ENCODE peak calls at places on chromosome 9, in seven cellular contexts. One of them, this sample, is unnamed.

GRCh38 chr9:126625329-126626116 is 11.8 kb downstream of the LMX1B start:
- DNase-seq in cardiac septum: no peak
- DNase-seq in stimulated activated CD4-positive, alpha-beta T cell treated with anti-CD3 and anti-CD28 coated beads, Interleukin-4, amount 100 ng/mL, for 48 hours: no peak
- DNase-seq in pons: no peak
- DNase-seq in NCI-H510A treated with DMSO at 0.1 percent for 48 hours: no peak
- DNase-seq in activated CD4-positive, alpha-beta T cell treated with anti-CD3 and anti-CD28 coated beads, Interleukin-2, amount 50 U/mL, for 48 hours: no peak
- DNase-seq in epithelial cell of proximal tubule: no peak
- DNase-seq in this sample: no peak

GRCh38 chr9:35935755-35936509 is 22.0 kb downstream of the OR2S2 start:
- DNase-seq in stimulated activated CD4-positive, alpha-beta T cell treated with anti-CD3 and anti-CD28 coated beads, Interleukin-4, amount 100 ng/mL, for 48 hours: no peak
- DNase-seq in activated CD4-positive, alpha-beta T cell treated with anti-CD3 and anti-CD28 coated beads, Interleukin-2, amount 50 U/mL, for 48 hours: no peak
- DNase-seq in pons: no peak
- DNase-seq in NCI-H510A treated with DMSO at 0.1 percent for 48 hours: no peak
- DNase-seq in epithelial cell of proximal tubule: no peak
- DNase-seq in cardiac septum: no peak
- DNase-seq in this sample: no peak

GRCh38 chr9:86093788-86094555 is 5.4 kb downstream of the GOLM1 start:
- DNase-seq in NCI-H510A treated with DMSO at 0.1 percent for 48 hours: peak; percentile 79
- DNase-seq in cardiac septum: no peak
- DNase-seq in stimulated activated CD4-positive, alpha-beta T cell treated with anti-CD3 and anti-CD28 coated beads, Interleukin-4, amount 100 ng/mL, for 48 hours: no peak
- DNase-seq in pons: no peak
- DNase-seq in activated CD4-positive, alpha-beta T cell treated with anti-CD3 and anti-CD28 coated beads, Interleukin-2, amount 50 U/mL, for 48 hours: no peak
- DNase-seq in epithelial cell of proximal tubule: no peak
- DNase-seq in this sample: peak; percentile 87

GRCh38 chr9:27377147-27377807 is 80.3 kb upstream of the EQTN start:
- DNase-seq in pons: no peak
- DNase-seq in stimulated activated CD4-positive, alpha-beta T cell treated with anti-CD3 and anti-CD28 coated beads, Interleukin-4, amount 100 ng/mL, for 48 hours: no peak
- DNase-seq in NCI-H510A treated with DMSO at 0.1 percent for 48 hours: peak; percentile 2
- DNase-seq in cardiac septum: no peak
- DNase-seq in activated CD4-positive, alpha-beta T cell treated with anti-CD3 and anti-CD28 coated beads, Interleukin-2, amount 50 U/mL, for 48 hours: no peak
- DNase-seq in epithelial cell of proximal tubule: no peak
- DNase-seq in this sample: no peak

GRCh38 chr9:133106511-133107244 is 14.4 kb downstream of the RALGDS start:
- DNase-seq in stimulated activated CD4-positive, alpha-beta T cell treated with anti-CD3 and anti-CD28 coated beads, Interleukin-4, amount 100 ng/mL, for 48 hours: no peak
- DNase-seq in pons: no peak
- DNase-seq in activated CD4-positive, alpha-beta T cell treated with anti-CD3 and anti-CD28 coated beads, Interleukin-2, amount 50 U/mL, for 48 hours: no peak
- DNase-seq in cardiac septum: no peak
- DNase-seq in epithelial cell of proximal tubule: no peak
- DNase-seq in NCI-H510A treated with DMSO at 0.1 percent for 48 hours: no peak
- DNase-seq in this sample: no peak

GRCh38 chr9:70398145-70398556 is 16.3 kb downstream of the KLF9 start:
- DNase-seq in NCI-H510A treated with DMSO at 0.1 percent for 48 hours: no peak
- DNase-seq in cardiac septum: no peak
- DNase-seq in stimulated activated CD4-positive, alpha-beta T cell treated with anti-CD3 and anti-CD28 coated beads, Interleukin-4, amount 100 ng/mL, for 48 hours: no peak
- DNase-seq in pons: peak; percentile 68
- DNase-seq in activated CD4-positive, alpha-beta T cell treated with anti-CD3 and anti-CD28 coated beads, Interleukin-2, amount 50 U/mL, for 48 hours: no peak
- DNase-seq in epithelial cell of proximal tubule: no peak
- DNase-seq in this sample: no peak

GRCh38 chr9:69898714-69899209 is 78.1 kb downstream of the CFAP95 start:
- DNase-seq in activated CD4-positive, alpha-beta T cell treated with anti-CD3 and anti-CD28 coated beads, Interleukin-2, amount 50 U/mL, for 48 hours: no peak
- DNase-seq in epithelial cell of proximal tubule: peak; percentile 79
- DNase-seq in pons: peak; percentile 90
- DNase-seq in NCI-H510A treated with DMSO at 0.1 percent for 48 hours: no peak
- DNase-seq in stimulated activated CD4-positive, alpha-beta T cell treated with anti-CD3 and anti-CD28 coated beads, Interleukin-4, amount 100 ng/mL, for 48 hours: no peak
- DNase-seq in cardiac septum: no peak
- DNase-seq in this sample: no peak

GRCh38 chr9:93592389-93593021 is 16.1 kb downstream of the PHF2 start:
- DNase-seq in cardiac septum: no peak
- DNase-seq in stimulated activated CD4-positive, alpha-beta T cell treated with anti-CD3 and anti-CD28 coated beads, Interleukin-4, amount 100 ng/mL, for 48 hours: no peak
- DNase-seq in epithelial cell of proximal tubule: no peak
- DNase-seq in NCI-H510A treated with DMSO at 0.1 percent for 48 hours: peak; percentile 83
- DNase-seq in activated CD4-positive, alpha-beta T cell treated with anti-CD3 and anti-CD28 coated beads, Interleukin-2, amount 50 U/mL, for 48 hours: no peak
- DNase-seq in pons: no peak
- DNase-seq in this sample: no peak

GRCh38 chr9:13552606-13553215 is 273.2 kb upstream of the MPDZ start:
- DNase-seq in cardiac septum: no peak
- DNase-seq in epithelial cell of proximal tubule: no peak
- DNase-seq in stimulated activated CD4-positive, alpha-beta T cell treated with anti-CD3 and anti-CD28 coated beads, Interleukin-4, amount 100 ng/mL, for 48 hours: no peak
- DNase-seq in activated CD4-positive, alpha-beta T cell treated with anti-CD3 and anti-CD28 coated beads, Interleukin-2, amount 50 U/mL, for 48 hours: no peak
- DNase-seq in NCI-H510A treated with DMSO at 0.1 percent for 48 hours: peak; percentile 35
- DNase-seq in pons: no peak
- DNase-seq in this sample: no peak

GRCh38 chr9:7841831-7842230 is 42.3 kb upstream of the DMAC1 start:
- DNase-seq in pons: no peak
- DNase-seq in cardiac septum: no peak
- DNase-seq in activated CD4-positive, alpha-beta T cell treated with anti-CD3 and anti-CD28 coated beads, Interleukin-2, amount 50 U/mL, for 48 hours: no peak
- DNase-seq in NCI-H510A treated with DMSO at 0.1 percent for 48 hours: no peak
- DNase-seq in stimulated activated CD4-positive, alpha-beta T cell treated with anti-CD3 and anti-CD28 coated beads, Interleukin-4, amount 100 ng/mL, for 48 hours: no peak
- DNase-seq in epithelial cell of proximal tubule: no peak
- DNase-seq in this sample: no peak

GRCh38 chr9:134922066-134922931 is 4.6 kb upstream of the FCN1 start:
- DNase-seq in cardiac septum: peak; percentile 90
- DNase-seq in activated CD4-positive, alpha-beta T cell treated with anti-CD3 and anti-CD28 coated beads, Interleukin-2, amount 50 U/mL, for 48 hours: no peak
- DNase-seq in epithelial cell of proximal tubule: no peak
- DNase-seq in stimulated activated CD4-positive, alpha-beta T cell treated with anti-CD3 and anti-CD28 coated beads, Interleukin-4, amount 100 ng/mL, for 48 hours: no peak
- DNase-seq in pons: peak; percentile 24
- DNase-seq in NCI-H510A treated with DMSO at 0.1 percent for 48 hours: no peak
- DNase-seq in this sample: no peak

GRCh38 chr9:22210262-22210661 is 201.2 kb upstream of the CDKN2B start:
- DNase-seq in cardiac septum: no peak
- DNase-seq in stimulated activated CD4-positive, alpha-beta T cell treated with anti-CD3 and anti-CD28 coated beads, Interleukin-4, amount 100 ng/mL, for 48 hours: no peak
- DNase-seq in epithelial cell of proximal tubule: no peak
- DNase-seq in pons: no peak
- DNase-seq in activated CD4-positive, alpha-beta T cell treated with anti-CD3 and anti-CD28 coated beads, Interleukin-2, amount 50 U/mL, for 48 hours: no peak
- DNase-seq in NCI-H510A treated with DMSO at 0.1 percent for 48 hours: no peak
- DNase-seq in this sample: no peak